ENCODE peak calls at places on chromosomes 12 and 14, in six cellular contexts. Z is PC-3, P is dorsolateral prefrontal cortex, X is A549, F is psoas muscle, J is heart left ventricle. S is an unnamed sample.

GRCh38 chr14:102965282-102965681 is 42.8 kb downstream of the AMN start:
- DNase-seq in F (no peak), Z (no peak), J (no peak), P (no peak), X (no peak), S (peak; percentile 21)

GRCh38 chr14:29442720-29443119 is 484.9 kb downstream of the PRKD1 start:
- DNase-seq in J (no peak), F (no peak), P (no peak), X (no peak), Z (peak; percentile 53), S (peak; percentile 65)

GRCh38 chr14:71933026-71933587 is 878 bp downstream of the RGS6 start:
- DNase-seq in Z (no peak), X (no peak), P (no peak), J (peak; percentile 14), F (no peak), S (peak; percentile 3)

GRCh38 chr12:52601671-52602070 is 408 bp upstream of the KRT72 start:
- DNase-seq in Z (no peak), J (no peak), P (no peak), F (no peak), X (no peak), S (no peak)

GRCh38 chr12:117321572-117321971 is 39.9 kb downstream of the NOS1 start:
- DNase-seq in F (no peak), X (no peak), Z (peak; percentile 62), J (no peak), P (no peak), S (no peak)

GRCh38 chr12:54018608-54018984 is 9.6 kb upstream of the HOXC6 start:
- DNase-seq in F (peak; percentile 86), J (no peak), Z (no peak), P (no peak), X (no peak), S (no peak)

GRCh38 chr12:70106347-70106746 is 136.9 kb upstream of the CNOT2 start:
- DNase-seq in P (no peak), J (no peak), Z (no peak), X (no peak), F (no peak), S (no peak)

GRCh38 chr12:24850486-24850885 is 98.4 kb downstream of the BCAT1 start:
- DNase-seq in X (no peak), J (no peak), Z (no peak), P (no peak), F (no peak), S (no peak)

GRCh38 chr12:3520168-3520567 is 29.2 kb downstream of the PRMT8 start:
- DNase-seq in J (peak; percentile 37), F (peak; percentile 57), X (no peak), P (no peak), Z (peak; percentile 1), S (peak; percentile 5)

GRCh38 chr12:113844495-113845175 is 121.5 kb downstream of the RBM19 start:
- DNase-seq in J (no peak), F (no peak), Z (no peak), P (no peak), X (no peak), S (peak; percentile 40)

GRCh38 chr14:92645841-92646478 is 102.5 kb downstream of the LGMN start:
- DNase-seq in F (no peak), P (no peak), J (no peak), X (no peak), Z (peak; percentile 77), S (peak; percentile 80)

GRCh38 chr12:107320929-107321618 is 227.7 kb upstream of the CRY1 start:
- DNase-seq in P (no peak), Z (peak; percentile 39), J (no peak), F (peak; percentile 54), X (peak; percentile 71), S (peak; percentile 71)

GRCh38 chr12:48183091-48183875 is at the start of gene CCDC184:
- DNase-seq in Z (peak; percentile 15), F (peak; percentile 74), P (peak; percentile 81), X (peak; percentile 90), J (peak; percentile 76), S (peak; percentile 66)

GRCh38 chr14:50734950-50735697 is 67.0 kb upstream of the SAV1 start:
- DNase-seq in F (no peak), J (no peak), P (no peak), Z (peak; percentile 54), X (no peak), S (peak; percentile 17)

GRCh38 chr14:53808042-53808441 is 148.6 kb downstream of the BMP4 start:
- DNase-seq in Z (no peak), J (no peak), X (no peak), P (no peak), F (no peak), S (no peak)

GRCh38 chr12:39103552-39104165 is 198.3 kb upstream of the CPNE8 start:
- DNase-seq in X (peak; percentile 75), F (no peak), Z (peak; percentile 90), J (peak; percentile 19), P (no peak), S (peak; percentile 67)

GRCh38 chr12:3311491-3312103 is 179.4 kb upstream of the PRMT8 start:
- DNase-seq in Z (no peak), F (no peak), X (no peak), J (no peak), P (no peak), S (no peak)

GRCh38 chr14:24085215-24085614 is 8.9 kb upstream of the PCK2 start:
- DNase-seq in P (no peak), J (no peak), F (no peak), Z (no peak), X (no peak), S (no peak)

GRCh38 chr12:90085491-90086274 is 377.0 kb upstream of the ATP2B1 start:
- DNase-seq in F (no peak), Z (peak; percentile 49), P (no peak), X (no peak), J (no peak), S (peak; percentile 73)

GRCh38 chr14:58662028-58662427 is 24.3 kb downstream of the DACT1 start:
- DNase-seq in Z (no peak), P (no peak), F (no peak), X (no peak), J (no peak), S (no peak)

GRCh38 chr14:55274760-55275159 is 3.5 kb downstream of the FBXO34 start:
- DNase-seq in Z (peak; percentile 39), F (no peak), P (no peak), X (no peak), J (no peak), S (peak; percentile 70)

GRCh38 chr12:77120156-77120555 is 54.8 kb upstream of the E2F7 start:
- DNase-seq in Z (peak; percentile 92), P (no peak), J (no peak), F (no peak), X (peak; percentile 7), S (peak; percentile 47)

DNA sequence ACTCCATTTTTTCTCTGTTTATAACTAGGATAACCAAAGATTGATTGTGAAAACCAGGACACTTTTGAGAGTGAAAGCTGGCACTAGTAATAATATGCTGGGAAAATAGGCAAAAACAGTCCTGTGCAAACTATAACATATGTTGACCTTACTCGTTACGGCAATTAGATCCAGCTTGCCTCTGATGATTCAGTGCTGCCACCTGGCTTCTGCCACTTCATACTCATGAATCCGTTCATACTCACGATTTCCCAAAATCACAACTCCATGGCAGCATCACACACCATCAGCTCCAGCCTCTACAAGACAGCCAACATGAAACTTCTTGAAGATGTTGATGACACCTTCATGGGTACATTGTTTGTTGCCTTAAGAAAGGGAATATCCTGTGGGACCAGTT is 49.1 kb upstream of the CAND1 start:
- DNase-seq in X (peak; percentile 41), Z (peak; percentile 62), F (no peak), P (no peak), J (no peak), S (peak; percentile 19)
- TF ChIP-seq CTCF in X (peak; percentile 28), Z (peak; percentile 77), F (no peak), P (peak; percentile 24), J (peak; percentile 38), S (peak; percentile 44)

GRCh38 chr12:6444031-6444430 is 724 bp upstream of the CD27 start:
- DNase-seq in F (no peak), P (no peak), X (no peak), Z (no peak), J (no peak), S (no peak)
- H3K4me3 ChIP-seq in F (no peak overlapping the region), P (no peak overlapping the region), X (no peak overlapping the region), Z (no peak overlapping the region), J (no peak overlapping the region), S (no peak overlapping the region)

GRCh38 chr12:94134226-94134795 is 14.1 kb upstream of the PLXNC1 start:
- DNase-seq in Z (peak; percentile 79), X (peak; percentile 75), F (no peak), J (no peak), P (no peak), S (peak; percentile 84)
- TF ChIP-seq CTCF in Z (peak; percentile 82), X (peak; percentile 84), F (peak; percentile 85), J (peak; percentile 83), P (peak; percentile 88), S (peak; percentile 74)

DNA sequence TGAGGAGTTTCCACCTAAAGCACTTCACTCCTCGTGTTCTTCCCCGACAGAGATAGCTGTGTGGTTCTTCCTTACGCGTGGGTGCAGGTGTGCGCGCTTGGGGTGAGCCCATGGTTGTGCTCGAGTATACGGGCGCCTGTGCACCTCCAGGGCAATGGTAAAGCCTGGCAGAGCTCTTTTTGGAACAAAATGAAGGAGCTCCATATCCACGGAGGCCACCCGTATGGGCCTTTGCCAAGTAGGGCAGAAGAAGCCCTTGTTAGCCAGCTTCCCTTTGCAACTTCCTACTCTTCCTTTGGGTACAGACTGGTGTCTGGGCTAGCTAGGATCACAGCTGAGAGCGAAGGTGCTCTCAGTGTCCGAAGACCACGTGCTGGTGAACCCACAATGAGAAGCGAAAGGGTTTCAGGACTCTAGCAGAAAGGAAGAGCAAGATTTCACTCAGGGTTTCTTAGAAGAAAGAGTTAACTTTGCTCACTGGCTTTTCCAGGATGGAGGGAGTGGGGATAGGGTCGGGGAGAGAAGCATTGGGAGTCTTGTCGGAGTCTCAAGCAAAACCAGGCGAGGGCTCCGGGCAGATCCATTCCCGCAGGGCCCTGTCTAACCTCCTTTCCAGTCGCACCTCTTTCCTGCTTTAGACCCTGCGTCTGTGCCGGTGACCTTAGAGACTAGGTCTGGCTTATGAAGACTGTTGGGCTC is 977 bp upstream of the LRFN5 start:
- DNase-seq in X (no peak), J (no peak), F (peak; percentile 25), Z (no peak), P (no peak), S (peak; percentile 56)
- H3K4me3 ChIP-seq in X (no peak overlapping the region), J (peak overlapping the region; percentile 50), F (peak overlapping the region; percentile 64), Z (no peak overlapping the region), P (peak overlapping the region; percentile 73), S (peak overlapping the region; percentile 70)

DNA sequence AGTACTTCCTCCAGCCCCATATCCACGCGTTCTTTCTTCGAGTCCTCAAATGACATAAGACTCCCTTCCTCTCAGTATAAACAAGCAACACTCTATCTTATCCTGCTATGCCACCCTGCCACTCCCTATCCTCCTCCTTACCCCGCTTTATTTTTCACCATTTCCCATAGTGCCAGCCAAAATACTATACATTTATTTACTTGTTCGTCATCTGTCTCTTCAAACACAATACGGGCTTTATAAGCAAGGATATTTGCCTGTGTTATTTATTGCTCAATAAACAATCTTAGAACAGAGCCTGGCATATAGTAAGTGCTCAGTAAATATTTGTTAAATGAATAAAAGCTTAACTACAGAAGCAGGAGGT is 444.9 kb downstream of the EGLN3 start:
- DNase-seq in Z (peak; percentile 80), J (no peak), F (no peak), X (no peak), P (no peak), S (no peak)
- TF ChIP-seq CTCF in Z (no peak), J (no peak), F (no peak), X (no peak), P (no peak), S (no peak)

GRCh38 chr12:122061253-122061652 is 17.3 kb upstream of the MLXIP start:
- DNase-seq in X (no peak), Z (no peak), P (no peak), F (no peak), J (no peak), S (no peak)
- H3K4me3 ChIP-seq in X (no peak overlapping the region), Z (no peak overlapping the region), P (no peak overlapping the region), F (no peak overlapping the region), J (no peak overlapping the region), S (no peak overlapping the region)